ENCODE peak calls at places on chromosomes 7 and 10, in six cellular contexts. U, A, E, C, P and I are unnamed samples.

GRCh38 chr10:62430881-62431280 is 56.7 kb downstream of the ZNF365 start:
- DNase-seq in U (no peak), A (no peak), E (no peak), P (no peak), C (no peak), I (no peak)

GRCh38 chr10:119339099-119339498 is 131.7 kb downstream of the GRK5 start:
- DNase-seq in A (no peak), U (no peak), P (no peak), C (no peak), E (no peak), I (no peak)

GRCh38 chr7:55961994-55962393 is 2.4 kb upstream of the NIPSNAP2 start:
- DNase-seq in A (no peak), U (no peak), P (no peak), C (no peak), E (no peak), I (no peak)

GRCh38 chr10:74186678-74187077 is 35.7 kb downstream of the ADK start:
- DNase-seq in E (no peak), C (no peak), U (no peak), P (no peak), A (no peak), I (no peak)

GRCh38 chr7:7554021-7554432 is 12.7 kb upstream of the MIOS start:
- DNase-seq in P (no peak), A (peak; percentile 72), U (no peak), E (peak; percentile 48), C (no peak), I (peak; percentile 13)

GRCh38 chr7:50749908-50750307 is 32.8 kb downstream of the GRB10 start:
- DNase-seq in A (no peak), P (no peak), E (no peak), U (no peak), C (no peak), I (no peak)

GRCh38 chr10:70352401-70353097 is 29.9 kb downstream of the LRRC20 start:
- DNase-seq in E (no peak), P (no peak), C (no peak), A (no peak), U (no peak), I (no peak)

GRCh38 chr7:50674896-50675835 is 107.5 kb downstream of the GRB10 start:
- DNase-seq in A (no peak), U (no peak), C (no peak), E (no peak), P (no peak), I (no peak)

GRCh38 chr7:20330797-20331230 is at the start of gene ITGB8:
- DNase-seq in C (peak; percentile 31), A (peak; percentile 35), U (peak; percentile 39), E (peak; percentile 64), P (peak; percentile 1), I (peak; percentile 95)